ENCODE peak calls at places on chromosomes 4 and X, in nine cellular contexts. B is HepG2, A is HCT116, L is GM23338, Q is Panc1, M is stomach, O is breast epithelium, E is upper lobe of left lung, U is sigmoid colon. K is an unnamed sample. For H3K36me3, the result is how much of the 10 kb centered on the place peaks cover.

GRCh38 chr4:5927747-5928146 is 34.9 kb upstream of the CRMP1 start:
- DNase-seq in B (no peak), A (no peak), L (no peak), Q (no peak), M (no peak), O (no peak), E (no peak), U (no peak), K (no peak)

GRCh38 chr4:123919576-123920098 is 523.0 kb downstream of the SPRY1 start:
- DNase-seq in B (no peak), A (no peak), L (no peak), Q (no peak), M (no peak), O (no peak), E (no peak), U (no peak), K (no peak)

GRCh38 chrX:151789179-151789800 is 54.7 kb downstream of the CNGA2 start:
- DNase-seq in B (no peak), A (no peak), L (no peak), Q (no peak), M (peak), O (peak), E (no peak), U (peak), K (peak)

GRCh38 chr4:124177647-124178425 is 534.7 kb downstream of the ANKRD50 start:
- DNase-seq in B (no peak), A (no peak), L (no peak), Q (peak), M (no peak), O (no peak), E (no peak), U (no peak), K (no peak)

GRCh38 chr4:127479031-127479622 is 153.6 kb upstream of the INTU start:
- DNase-seq in B (peak), A (peak), L (peak), Q (no peak), M (no peak), O (no peak), E (no peak), U (no peak), K (no peak)

GRCh38 chrX:78092296-78092695 is 11.8 kb upstream of the PGK1 start:
- DNase-seq in B (peak), A (peak), L (peak), Q (no peak), M (no peak), O (no peak), E (no peak), U (no peak), K (no peak)

GRCh38 chr4:87865288-87865687 is 32.5 kb downstream of the MEPE start:
- DNase-seq in B (peak), A (no peak), L (peak), Q (no peak), M (no peak), O (no peak), E (no peak), U (no peak), K (no peak)

GRCh38 chrX:68807818-68808217 is 21.0 kb upstream of the EFNB1 start:
- DNase-seq in B (no peak), A (peak), L (peak), Q (no peak), M (no peak), O (no peak), E (no peak), U (no peak), K (no peak)

GRCh38 chrX:103556941-103557340 is 28.4 kb upstream of the TCEAL4 start:
- DNase-seq in B (peak), A (no peak), L (peak), Q (no peak), M (no peak), O (no peak), E (no peak), U (no peak), K (no peak)

GRCh38 chr4:124941267-124941666 is 228.7 kb upstream of the ANKRD50 start:
- DNase-seq in B (no peak), A (peak), L (no peak), Q (no peak), M (no peak), O (no peak), E (no peak), U (no peak), K (no peak)

GRCh38 chrX:39456894-39457600 is 640.7 kb downstream of the BCOR start:
- DNase-seq in B (no peak), A (no peak), L (no peak), Q (no peak), M (no peak), O (no peak), E (no peak), U (no peak), K (no peak)

DNA sequence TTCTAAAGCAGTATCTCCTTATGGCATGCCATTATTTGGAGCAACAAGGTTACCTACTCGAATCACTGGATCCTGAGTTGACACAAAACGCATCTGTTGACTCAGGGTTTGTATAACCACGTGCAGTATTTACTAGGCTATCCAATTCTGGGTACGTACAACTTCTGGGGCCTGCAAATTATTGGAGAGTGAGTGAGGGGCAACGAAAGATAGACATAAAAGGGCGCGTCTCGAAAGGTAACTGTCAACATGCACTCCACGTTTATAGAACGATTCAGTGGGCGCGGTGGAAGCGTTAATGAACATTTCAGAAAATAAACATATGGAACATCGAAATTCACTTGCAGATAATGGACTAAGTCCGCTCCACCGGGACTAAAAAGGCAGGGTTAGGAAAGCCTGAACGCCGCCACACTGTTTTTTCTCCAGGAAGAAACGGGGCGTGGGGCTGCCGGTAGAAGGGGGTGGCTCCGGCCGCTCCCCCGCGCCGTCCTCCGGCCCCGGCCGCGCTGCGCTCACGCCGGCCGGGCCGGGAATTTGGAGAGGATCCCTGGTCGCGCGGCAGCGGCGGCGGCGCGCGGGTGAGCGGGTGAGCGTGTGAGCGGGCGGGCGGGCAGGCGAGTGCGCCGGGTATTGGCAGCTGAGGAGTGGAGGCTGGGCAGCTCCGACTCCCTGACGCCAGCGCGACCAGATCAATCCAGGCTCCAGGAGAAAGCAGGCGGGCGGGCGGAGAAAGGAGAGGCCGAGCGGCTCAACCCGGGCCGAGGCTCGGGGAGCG is at the start of gene SMAD1:
- DNase-seq in B (peak), A (peak), L (peak), Q (no peak), M (peak), O (peak), E (peak), U (peak), K (peak)
- TF ChIP-seq POLR2AphosphoS5 in B (peak), A (peak), L (peak), Q (no peak), M (peak), O (peak), E (peak), U (peak), K (no peak)

DNA sequence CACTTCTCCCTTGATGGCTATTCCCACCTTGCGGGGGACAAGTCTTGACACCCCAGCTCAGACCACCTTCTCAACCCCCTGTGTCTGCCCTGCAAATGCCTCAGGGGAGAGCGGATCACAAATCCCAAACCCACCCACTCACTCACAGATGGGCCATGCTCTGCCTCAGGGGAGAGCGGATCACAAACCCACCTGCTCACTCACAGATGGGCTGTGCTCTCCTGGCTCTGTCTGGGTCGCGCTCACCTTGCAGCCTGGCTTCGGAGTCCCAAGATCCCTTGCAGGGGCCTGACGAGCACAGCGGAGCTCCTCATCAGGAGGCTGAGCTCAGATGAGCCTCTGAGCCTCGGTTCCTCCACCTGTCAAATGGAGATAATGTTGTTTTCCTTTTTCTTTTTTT is 38.6 kb downstream of the HTRA3 start:
- DNase-seq in B (no peak), A (no peak), L (no peak), Q (no peak), M (no peak), O (no peak), E (no peak), U (peak), K (no peak)
- H3K36me3 ChIP-seq in B (under half), A (under half), L (under half), Q (under half), M (under half), O (under half), E (under half), U (under half), K (under half)

DNA sequence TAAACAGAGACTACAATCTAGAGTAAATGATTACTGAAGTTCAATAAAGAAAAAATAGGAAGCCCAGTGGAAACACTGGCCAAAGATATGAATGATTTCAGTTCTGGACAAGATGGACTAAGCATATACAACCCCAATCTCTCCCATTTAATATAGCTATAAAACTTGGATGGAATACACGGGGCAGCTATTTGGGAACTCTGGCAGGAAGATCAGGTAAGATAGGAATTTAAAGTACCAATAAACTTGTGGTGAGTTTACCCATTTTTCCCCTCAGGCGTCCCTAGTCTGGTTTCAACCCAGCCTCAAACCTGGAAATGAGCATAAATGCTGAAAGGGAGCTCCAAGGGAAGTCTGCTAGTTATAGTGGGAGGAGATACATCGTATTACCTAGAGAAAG is 20.4 kb downstream of the NUP54 start:
- DNase-seq in B (no peak), A (no peak), L (no peak), Q (no peak), M (no peak), O (no peak), E (no peak), U (no peak), K (no peak)
- TF ChIP-seq POLR2AphosphoS5 in B (no peak), A (no peak), L (no peak), Q (no peak), M (no peak), O (no peak), E (no peak), U (no peak), K (no peak)

GRCh38 chr4:56430203-56430602 is 5.2 kb downstream of the PPAT start:
- DNase-seq in B (no peak), A (no peak), L (no peak), Q (no peak), M (no peak), O (no peak), E (no peak), U (no peak), K (no peak)

GRCh38 chr4:56434599-56435000 is 815 bp downstream of the PPAT start:
- DNase-seq in B (no peak), A (no peak), L (no peak), Q (no peak), M (peak), O (peak), E (no peak), U (no peak), K (no peak)

GRCh38 chr4:56435748-56436442 is at the start of gene PAICS:
- DNase-seq in B (peak), A (peak), L (peak), Q (peak), M (peak), O (peak), E (peak), U (peak), K (peak)

GRCh38 chr4:56435001-56435747 is at the start of gene PPAT:
- DNase-seq in B (peak), A (peak), L (peak), Q (no peak), M (peak), O (peak), E (peak), U (peak), K (peak)

DNA sequence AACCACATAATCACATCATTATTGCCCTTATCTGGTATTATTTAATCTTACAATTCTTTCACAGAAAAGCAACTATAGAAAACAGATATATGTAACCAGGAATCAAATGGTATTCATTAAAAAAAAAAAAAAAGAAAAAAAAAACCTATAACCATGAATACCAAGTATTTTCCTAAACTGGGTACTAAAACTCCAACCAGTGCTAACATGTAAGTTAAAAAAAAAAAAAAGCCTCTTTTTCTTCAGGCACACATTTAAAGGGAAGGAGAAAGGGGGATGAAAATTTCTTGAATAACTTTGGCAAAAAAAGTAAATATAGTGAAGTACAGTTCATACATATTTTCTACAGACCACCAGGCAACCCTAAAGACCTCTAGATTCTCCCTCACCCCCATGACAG is 2.1 kb downstream of the PPAT start:
- DNase-seq in B (no peak), A (no peak), L (no peak), Q (no peak), M (no peak), O (no peak), E (no peak), U (no peak), K (no peak)
- H3K36me3 ChIP-seq in B (under half), A (under half), L (under half), Q (under half), M (under half), O (under half), E (under half), U (under half), K (under half)

DNA sequence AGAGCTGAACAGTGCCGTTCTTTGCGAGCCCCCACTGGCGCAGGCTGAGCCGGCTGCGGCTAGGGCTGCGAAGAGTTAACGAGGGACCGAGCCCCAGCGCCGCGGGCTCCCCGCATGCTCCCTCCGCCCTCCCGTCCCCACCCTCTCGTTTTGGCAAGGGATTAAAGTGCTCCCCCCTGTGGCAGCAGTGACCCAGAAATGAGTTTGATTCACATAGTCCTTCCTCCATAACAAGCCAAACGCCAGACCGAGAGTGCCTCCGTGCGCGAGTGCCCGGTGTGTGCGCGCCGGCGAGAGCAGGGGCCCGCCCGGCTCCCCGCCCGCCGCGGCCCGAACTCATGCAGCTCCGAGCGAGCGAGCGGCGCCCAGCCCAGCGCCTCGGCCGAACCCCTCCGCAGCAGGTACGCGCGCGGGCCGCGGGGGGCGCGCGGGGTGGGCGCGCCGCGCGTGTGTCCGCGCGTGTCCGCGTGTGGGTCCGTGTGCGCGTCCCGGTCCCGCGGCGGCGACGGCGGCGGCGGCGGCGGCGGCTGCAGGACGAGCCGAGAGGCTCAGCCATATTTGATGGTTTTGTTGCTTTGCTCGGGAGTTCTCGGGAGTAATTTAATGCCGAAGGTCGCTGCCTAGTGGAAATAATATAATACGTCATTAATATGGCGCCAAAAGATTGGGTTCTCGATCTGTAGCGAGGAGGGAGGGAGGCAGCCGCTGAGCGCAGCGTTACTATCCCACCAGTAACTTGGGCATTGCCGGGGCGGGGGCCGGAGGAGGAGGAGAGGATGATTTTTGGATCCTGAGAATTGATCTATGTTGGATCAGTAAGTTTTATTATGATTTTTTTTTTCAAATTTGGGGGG is at the start of gene JADE1:
- DNase-seq in B (peak), A (peak), L (peak), Q (peak), M (peak), O (peak), E (peak), U (peak), K (peak)
- TF ChIP-seq POLR2AphosphoS5 in B (peak), A (peak), L (peak), Q (peak), M (peak), O (peak), E (peak), U (peak), K (peak)

GRCh38 chr4:3223346-3223745 is 25.6 kb upstream of the MSANTD1 start:
- DNase-seq in B (no peak), A (no peak), L (no peak), Q (no peak), M (no peak), O (no peak), E (peak), U (peak), K (no peak)

GRCh38 chr4:3219761-3220481 is 29.0 kb upstream of the MSANTD1 start:
- DNase-seq in B (no peak), A (no peak), L (no peak), Q (no peak), M (no peak), O (no peak), E (no peak), U (no peak), K (no peak)

GRCh38 chr4:3223986-3224748 is 24.8 kb upstream of the MSANTD1 start:
- DNase-seq in B (no peak), A (no peak), L (no peak), Q (no peak), M (no peak), O (no peak), E (no peak), U (peak), K (no peak)

GRCh38 chr4:3220586-3221494 is 28.1 kb upstream of the MSANTD1 start:
- DNase-seq in B (no peak), A (no peak), L (no peak), Q (no peak), M (no peak), O (no peak), E (no peak), U (no peak), K (no peak)

DNA sequence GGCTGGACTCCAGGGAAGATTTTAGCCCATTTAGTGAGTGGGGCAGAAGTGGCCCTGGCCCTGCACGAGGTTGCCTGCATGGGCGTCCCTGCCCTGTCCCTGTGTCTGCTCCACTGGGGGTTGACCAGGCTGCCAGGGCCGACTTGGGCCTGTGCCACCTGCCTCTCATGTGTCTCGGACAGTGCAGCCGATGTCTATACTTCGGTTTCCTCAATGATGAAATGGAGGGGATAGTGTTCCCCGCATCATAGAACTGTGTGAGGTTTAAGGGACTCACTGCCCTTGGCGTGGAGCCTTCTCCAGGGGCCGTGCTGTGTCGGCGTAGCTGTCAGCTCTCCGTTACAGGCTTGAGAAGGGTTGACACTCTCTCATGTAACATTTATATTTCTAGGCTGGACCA is 27.0 kb upstream of the MSANTD1 start:
- DNase-seq in B (no peak), A (no peak), L (no peak), Q (no peak), M (no peak), O (no peak), E (peak), U (no peak), K (no peak)
- H3K36me3 ChIP-seq in B (under half), A (under half), L (under half), Q (under half), M (half or more), O (under half), E (half or more), U (half or more), K (under half)

GRCh38 chr4:23745377-23745776 is 144.5 kb downstream of the PPARGC1A start:
- DNase-seq in B (no peak), A (no peak), L (no peak), Q (no peak), M (no peak), O (no peak), E (no peak), U (no peak), K (no peak)
- TF ChIP-seq POLR2AphosphoS5 in B (no peak), A (no peak), L (no peak), Q (no peak), M (no peak), O (no peak), E (no peak), U (no peak), K (no peak)

K was measured in transverse colon.